ENCODE peak calls at places on chromosomes 7 and 10, in ten cellular contexts. One of them, this sample, is unnamed.
A peak's percentile ranks its signal among the peaks of the same experiment; 100 is the strongest.

GRCh38 chr7:20542594-20542993 is 72.9 kb upstream of the ABCB5 start:
- DNase-seq in Peyer's patch: no peak
- DNase-seq in OCI-LY7: no peak
- DNase-seq in type B pancreatic cell: no peak
- DNase-seq in NB4: no peak
- DNase-seq in AG04449: no peak
- DNase-seq in Calu3: no peak
- DNase-seq in bronchial epithelial cell: peak; percentile 84
- DNase-seq in AG09309: no peak
- DNase-seq in fibroblast of the aortic adventitia: peak; percentile 65
- DNase-seq in this sample: no peak

GRCh38 chr7:80450621-80451308 is 61.1 kb downstream of the GNAT3 start:
- DNase-seq in type B pancreatic cell: no peak
- DNase-seq in OCI-LY7: no peak
- DNase-seq in bronchial epithelial cell: peak; percentile 78
- DNase-seq in AG09309: no peak
- DNase-seq in fibroblast of the aortic adventitia: peak; percentile 52
- DNase-seq in Peyer's patch: no peak
- DNase-seq in Calu3: no peak
- DNase-seq in AG04449: no peak
- DNase-seq in NB4: peak; percentile 68
- DNase-seq in this sample: no peak

GRCh38 chr10:126250045-126250444 is 138.2 kb downstream of the ADAM12 start:
- DNase-seq in OCI-LY7: no peak
- DNase-seq in Peyer's patch: no peak
- DNase-seq in NB4: no peak
- DNase-seq in bronchial epithelial cell: no peak
- DNase-seq in type B pancreatic cell: no peak
- DNase-seq in AG04449: no peak
- DNase-seq in Calu3: no peak
- DNase-seq in AG09309: no peak
- DNase-seq in fibroblast of the aortic adventitia: no peak
- DNase-seq in this sample: no peak

GRCh38 chr7:43618073-43618472 is 35.2 kb downstream of the STK17A start:
- DNase-seq in Peyer's patch: no peak
- DNase-seq in fibroblast of the aortic adventitia: no peak
- DNase-seq in NB4: no peak
- DNase-seq in Calu3: no peak
- DNase-seq in bronchial epithelial cell: no peak
- DNase-seq in AG04449: no peak
- DNase-seq in type B pancreatic cell: no peak
- DNase-seq in OCI-LY7: no peak
- DNase-seq in AG09309: no peak
- DNase-seq in this sample: no peak

GRCh38 chr7:29946428-29947186 is 43.0 kb downstream of the SCRN1 start:
- DNase-seq in Peyer's patch: no peak
- DNase-seq in type B pancreatic cell: no peak
- DNase-seq in Calu3: peak; percentile 55
- DNase-seq in fibroblast of the aortic adventitia: peak; percentile 41
- DNase-seq in NB4: peak; percentile 35
- DNase-seq in AG09309: no peak
- DNase-seq in OCI-LY7: peak; percentile 27
- DNase-seq in AG04449: no peak
- DNase-seq in bronchial epithelial cell: peak; percentile 24
- DNase-seq in this sample: peak; percentile 55

GRCh38 chr10:131134001-131134576 is 177.4 kb downstream of the TCERG1L start:
- DNase-seq in fibroblast of the aortic adventitia: no peak
- DNase-seq in AG09309: no peak
- DNase-seq in AG04449: no peak
- DNase-seq in NB4: no peak
- DNase-seq in bronchial epithelial cell: no peak
- DNase-seq in Calu3: no peak
- DNase-seq in type B pancreatic cell: no peak
- DNase-seq in Peyer's patch: no peak
- DNase-seq in OCI-LY7: no peak
- DNase-seq in this sample: peak; percentile 24

GRCh38 chr7:52009195-52009594 is 692.6 kb upstream of the COBL start:
- DNase-seq in type B pancreatic cell: no peak
- DNase-seq in Calu3: no peak
- DNase-seq in bronchial epithelial cell: no peak
- DNase-seq in OCI-LY7: no peak
- DNase-seq in NB4: no peak
- DNase-seq in Peyer's patch: no peak
- DNase-seq in AG09309: no peak
- DNase-seq in AG04449: no peak
- DNase-seq in fibroblast of the aortic adventitia: no peak
- DNase-seq in this sample: no peak

GRCh38 chr7:27585781-27586447 is 76.8 kb downstream of the HIBADH start:
- DNase-seq in AG04449: no peak
- DNase-seq in AG09309: no peak
- DNase-seq in Calu3: no peak
- DNase-seq in type B pancreatic cell: no peak
- DNase-seq in NB4: no peak
- DNase-seq in Peyer's patch: no peak
- DNase-seq in OCI-LY7: no peak
- DNase-seq in fibroblast of the aortic adventitia: peak; percentile 52
- DNase-seq in bronchial epithelial cell: no peak
- DNase-seq in this sample: no peak

GRCh38 chr7:95436407-95436806 is 1.6 kb upstream of the PON2 start:
- DNase-seq in fibroblast of the aortic adventitia: no peak
- DNase-seq in AG04449: no peak
- DNase-seq in Calu3: no peak
- DNase-seq in AG09309: no peak
- DNase-seq in bronchial epithelial cell: no peak
- DNase-seq in Peyer's patch: no peak
- DNase-seq in OCI-LY7: no peak
- DNase-seq in NB4: no peak
- DNase-seq in type B pancreatic cell: no peak
- DNase-seq in this sample: no peak

GRCh38 chr7:25496394-25497103 is 268.3 kb upstream of the NPVF start:
- DNase-seq in OCI-LY7: peak; percentile 14
- DNase-seq in Calu3: no peak
- DNase-seq in AG04449: no peak
- DNase-seq in fibroblast of the aortic adventitia: no peak
- DNase-seq in bronchial epithelial cell: no peak
- DNase-seq in AG09309: no peak
- DNase-seq in NB4: peak; percentile 86
- DNase-seq in type B pancreatic cell: no peak
- DNase-seq in Peyer's patch: peak; percentile 28
- DNase-seq in this sample: peak; percentile 48

GRCh38 chr7:78020131-78020873 is 221.7 kb downstream of the PHTF2 start:
- DNase-seq in OCI-LY7: peak; percentile 58
- DNase-seq in type B pancreatic cell: no peak
- DNase-seq in bronchial epithelial cell: peak; percentile 73
- DNase-seq in fibroblast of the aortic adventitia: peak; percentile 89
- DNase-seq in Peyer's patch: peak; percentile 41
- DNase-seq in Calu3: peak; percentile 45
- DNase-seq in NB4: peak; percentile 82
- DNase-seq in AG04449: peak; percentile 61
- DNase-seq in AG09309: peak; percentile 75
- DNase-seq in this sample: no peak
- TF ChIP-seq CTCF in OCI-LY7: peak; percentile 87
- TF ChIP-seq CTCF in type B pancreatic cell: peak; percentile 82
- TF ChIP-seq CTCF in bronchial epithelial cell: peak; percentile 68
- TF ChIP-seq CTCF in fibroblast of the aortic adventitia: peak; percentile 54
- TF ChIP-seq CTCF in Peyer's patch: peak; percentile 54
- TF ChIP-seq CTCF in Calu3: peak; percentile 39
- TF ChIP-seq CTCF in NB4: peak; percentile 84
- TF ChIP-seq CTCF in AG04449: peak; percentile 62
- TF ChIP-seq CTCF in AG09309: peak; percentile 64
- TF ChIP-seq CTCF in this sample: peak; percentile 84

GRCh38 chr10:113284635-113285034 is 268.2 kb upstream of the HABP2 start:
- DNase-seq in type B pancreatic cell: no peak
- DNase-seq in fibroblast of the aortic adventitia: no peak
- DNase-seq in OCI-LY7: no peak
- DNase-seq in AG09309: no peak
- DNase-seq in NB4: no peak
- DNase-seq in Peyer's patch: no peak
- DNase-seq in bronchial epithelial cell: no peak
- DNase-seq in AG04449: no peak
- DNase-seq in Calu3: no peak
- DNase-seq in this sample: no peak

GRCh38 chr10:113287592-113287991 is 265.3 kb upstream of the HABP2 start:
- DNase-seq in AG09309: no peak
- DNase-seq in Calu3: no peak
- DNase-seq in type B pancreatic cell: no peak
- DNase-seq in NB4: no peak
- DNase-seq in OCI-LY7: no peak
- DNase-seq in fibroblast of the aortic adventitia: no peak
- DNase-seq in Peyer's patch: no peak
- DNase-seq in AG04449: no peak
- DNase-seq in bronchial epithelial cell: no peak
- DNase-seq in this sample: no peak

GRCh38 chr10:113279262-113279661 is 273.6 kb upstream of the HABP2 start:
- DNase-seq in Peyer's patch: no peak
- DNase-seq in Calu3: no peak
- DNase-seq in bronchial epithelial cell: no peak
- DNase-seq in type B pancreatic cell: no peak
- DNase-seq in OCI-LY7: no peak
- DNase-seq in AG04449: no peak
- DNase-seq in AG09309: no peak
- DNase-seq in NB4: no peak
- DNase-seq in fibroblast of the aortic adventitia: no peak
- DNase-seq in this sample: no peak

GRCh38 chr10:113285291-113285690 is 267.6 kb upstream of the HABP2 start:
- DNase-seq in AG09309: no peak
- DNase-seq in Calu3: no peak
- DNase-seq in type B pancreatic cell: no peak
- DNase-seq in bronchial epithelial cell: no peak
- DNase-seq in NB4: no peak
- DNase-seq in AG04449: no peak
- DNase-seq in fibroblast of the aortic adventitia: no peak
- DNase-seq in OCI-LY7: no peak
- DNase-seq in Peyer's patch: no peak
- DNase-seq in this sample: no peak

GRCh38 chr10:113283189-113283588 is 269.7 kb upstream of the HABP2 start:
- DNase-seq in fibroblast of the aortic adventitia: no peak
- DNase-seq in OCI-LY7: no peak
- DNase-seq in Peyer's patch: no peak
- DNase-seq in NB4: no peak
- DNase-seq in bronchial epithelial cell: no peak
- DNase-seq in AG09309: no peak
- DNase-seq in type B pancreatic cell: no peak
- DNase-seq in AG04449: no peak
- DNase-seq in Calu3: no peak
- DNase-seq in this sample: no peak
- TF ChIP-seq CTCF in fibroblast of the aortic adventitia: no peak
- TF ChIP-seq CTCF in OCI-LY7: no peak
- TF ChIP-seq CTCF in Peyer's patch: no peak
- TF ChIP-seq CTCF in NB4: no peak
- TF ChIP-seq CTCF in bronchial epithelial cell: no peak
- TF ChIP-seq CTCF in AG09309: no peak
- TF ChIP-seq CTCF in type B pancreatic cell: peak; percentile 33
- TF ChIP-seq CTCF in AG04449: no peak
- TF ChIP-seq CTCF in Calu3: no peak
- TF ChIP-seq CTCF in this sample: no peak

GRCh38 chr7:964401-965231 is 10.1 kb upstream of the ADAP1 start:
- DNase-seq in NB4: no peak
- DNase-seq in OCI-LY7: peak; percentile 43
- DNase-seq in Calu3: no peak
- DNase-seq in AG09309: peak; percentile 52
- DNase-seq in bronchial epithelial cell: no peak
- DNase-seq in AG04449: no peak
- DNase-seq in fibroblast of the aortic adventitia: peak; percentile 94
- DNase-seq in type B pancreatic cell: no peak
- DNase-seq in Peyer's patch: no peak
- DNase-seq in this sample: peak; percentile 59
- TF ChIP-seq CTCF in NB4: no peak
- TF ChIP-seq CTCF in OCI-LY7: peak; percentile 38
- TF ChIP-seq CTCF in Calu3: no peak
- TF ChIP-seq CTCF in AG09309: peak; percentile 49
- TF ChIP-seq CTCF in bronchial epithelial cell: peak; percentile 12
- TF ChIP-seq CTCF in AG04449: no peak
- TF ChIP-seq CTCF in fibroblast of the aortic adventitia: peak; percentile 50
- TF ChIP-seq CTCF in type B pancreatic cell: peak; percentile 38
- TF ChIP-seq CTCF in Peyer's patch: no peak
- TF ChIP-seq CTCF in this sample: peak; percentile 23

GRCh38 chr7:142376356-142376997 is 118.6 kb upstream of the PRSS58 start:
- DNase-seq in OCI-LY7: no peak
- DNase-seq in type B pancreatic cell: no peak
- DNase-seq in fibroblast of the aortic adventitia: no peak
- DNase-seq in bronchial epithelial cell: no peak
- DNase-seq in Peyer's patch: no peak
- DNase-seq in NB4: peak; percentile 87
- DNase-seq in Calu3: no peak
- DNase-seq in AG09309: no peak
- DNase-seq in AG04449: no peak
- DNase-seq in this sample: peak; percentile 57

GRCh38 chr7:142379445-142379844 is 121.6 kb upstream of the PRSS58 start:
- DNase-seq in Peyer's patch: no peak
- DNase-seq in fibroblast of the aortic adventitia: no peak
- DNase-seq in bronchial epithelial cell: no peak
- DNase-seq in AG09309: no peak
- DNase-seq in AG04449: no peak
- DNase-seq in Calu3: no peak
- DNase-seq in OCI-LY7: no peak
- DNase-seq in type B pancreatic cell: no peak
- DNase-seq in NB4: no peak
- DNase-seq in this sample: no peak

GRCh38 chr7:142372727-142373126 is 114.9 kb upstream of the PRSS58 start:
- DNase-seq in Calu3: no peak
- DNase-seq in OCI-LY7: no peak
- DNase-seq in fibroblast of the aortic adventitia: no peak
- DNase-seq in AG04449: no peak
- DNase-seq in type B pancreatic cell: no peak
- DNase-seq in AG09309: no peak
- DNase-seq in NB4: no peak
- DNase-seq in bronchial epithelial cell: no peak
- DNase-seq in Peyer's patch: no peak
- DNase-seq in this sample: no peak

GRCh38 chr7:142377567-142377966 is 119.7 kb upstream of the PRSS58 start:
- DNase-seq in Calu3: no peak
- DNase-seq in AG04449: no peak
- DNase-seq in fibroblast of the aortic adventitia: no peak
- DNase-seq in AG09309: no peak
- DNase-seq in Peyer's patch: no peak
- DNase-seq in NB4: no peak
- DNase-seq in OCI-LY7: no peak
- DNase-seq in type B pancreatic cell: no peak
- DNase-seq in bronchial epithelial cell: no peak
- DNase-seq in this sample: no peak

DNA sequence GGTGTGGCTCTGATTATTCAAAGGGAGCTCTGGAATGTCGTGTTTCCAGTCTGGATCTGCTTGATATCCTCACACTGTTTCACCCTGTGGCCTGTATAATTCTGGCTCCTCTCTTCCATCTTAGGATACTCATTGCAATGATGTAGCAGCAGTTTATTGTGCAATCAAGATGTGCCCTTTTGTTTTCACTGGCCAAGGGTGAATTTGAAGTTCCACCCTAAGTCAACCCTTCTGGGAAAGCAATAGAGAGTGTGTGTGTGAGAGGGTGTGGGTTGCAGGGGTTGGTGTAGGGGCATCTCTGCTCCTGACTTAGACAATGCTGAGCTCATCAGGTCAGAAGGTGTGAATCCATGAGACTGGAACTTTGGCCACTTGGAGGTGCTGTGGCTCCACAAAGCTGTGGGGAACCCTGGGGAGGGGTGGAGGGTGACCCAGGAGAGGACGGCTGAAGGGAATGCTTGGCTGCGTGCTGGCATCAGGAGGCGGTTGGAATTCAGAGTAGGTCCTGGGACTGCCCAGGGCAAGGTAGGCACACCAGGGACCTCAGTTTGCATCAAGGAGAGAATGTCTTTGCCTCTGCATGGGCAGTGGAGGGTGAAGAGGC is 118.0 kb upstream of the PRSS58 start:
- DNase-seq in Peyer's patch: no peak
- DNase-seq in NB4: peak; percentile 82
- DNase-seq in OCI-LY7: no peak
- DNase-seq in AG09309: no peak
- DNase-seq in bronchial epithelial cell: peak; percentile 95
- DNase-seq in Calu3: peak; percentile 33
- DNase-seq in AG04449: no peak
- DNase-seq in fibroblast of the aortic adventitia: peak; percentile 43
- DNase-seq in type B pancreatic cell: no peak
- DNase-seq in this sample: no peak
- TF ChIP-seq CTCF in Peyer's patch: no peak
- TF ChIP-seq CTCF in NB4: peak; percentile 62
- TF ChIP-seq CTCF in OCI-LY7: peak; percentile 38
- TF ChIP-seq CTCF in AG09309: peak; percentile 36
- TF ChIP-seq CTCF in bronchial epithelial cell: peak; percentile 55
- TF ChIP-seq CTCF in Calu3: no peak
- TF ChIP-seq CTCF in AG04449: peak; percentile 48
- TF ChIP-seq CTCF in fibroblast of the aortic adventitia: no peak
- TF ChIP-seq CTCF in type B pancreatic cell: no peak
- TF ChIP-seq CTCF in this sample: no peak

This sample was measured in CD14-positive monocyte.